ENCODE peak calls at places on chromosomes 4 and X, in ten cellular contexts. Y is K562, O is SK-N-SH, A is transverse colon, C is HepG2, W is suprapubic skin, X is GM23338, L is breast epithelium, D is stomach, U is sigmoid colon. G is an unnamed sample.

GRCh38 chr4:17414392-17414791 is 97.5 kb downstream of the QDPR start:
- DNase-seq in Y (no peak), O (no peak), A (no peak), C (no peak), W (no peak), X (no peak), L (no peak), D (no peak), U (no peak), G (peak; percentile 83)

GRCh38 chr4:118762753-118763477 is 73.0 kb downstream of the SEC24D start:
- DNase-seq in Y (no peak), O (no peak), A (no peak), C (no peak), W (no peak), X (no peak), L (no peak), D (no peak), U (no peak), G (no peak)

GRCh38 chr4:4590496-4590895 is 48.6 kb upstream of the STX18 start:
- DNase-seq in Y (no peak), O (no peak), A (no peak), C (no peak), W (no peak), X (no peak), L (no peak), D (no peak), U (no peak), G (no peak)

GRCh38 chr4:67436742-67437141 is 108.6 kb downstream of the CENPC start:
- DNase-seq in Y (no peak), O (no peak), A (no peak), C (no peak), W (no peak), X (no peak), L (no peak), D (no peak), U (no peak), G (no peak)

GRCh38 chr4:170374770-170375169 is 285.0 kb upstream of the AADAT start:
- DNase-seq in Y (peak; percentile 14), O (peak; percentile 24), A (peak; percentile 59), C (peak; percentile 39), W (no peak), X (peak; percentile 81), L (no peak), D (no peak), U (no peak), G (no peak)

GRCh38 chrX:112844250-112844649 is 3.6 kb upstream of the AMOT start:
- DNase-seq in Y (no peak), O (no peak), A (no peak), C (no peak), W (no peak), X (no peak), L (no peak), D (no peak), U (no peak), G (no peak)

GRCh38 chrX:150587585-150588503 is 19.4 kb downstream of the MTM1 start:
- DNase-seq in Y (peak; percentile 26), O (peak; percentile 33), A (no peak), C (no peak), W (no peak), X (no peak), L (no peak), D (no peak), U (no peak), G (no peak)

GRCh38 chrX:9765737-9766098 is at the start of gene GPR143:
- DNase-seq in Y (no peak), O (no peak), A (no peak), C (no peak), W (no peak), X (peak; percentile 54), L (no peak), D (no peak), U (no peak), G (no peak)

GRCh38 chr4:96097040-96097607 is 257.2 kb downstream of the PDHA2 start:
- DNase-seq in Y (no peak), O (no peak), A (no peak), C (no peak), W (no peak), X (peak; percentile 17), L (no peak), D (no peak), U (no peak), G (no peak)

GRCh38 chrX:66756717-66757116 is 117.8 kb upstream of the EDA2R start:
- DNase-seq in Y (no peak), O (no peak), A (no peak), C (no peak), W (no peak), X (no peak), L (no peak), D (no peak), U (no peak), G (no peak)

DNA sequence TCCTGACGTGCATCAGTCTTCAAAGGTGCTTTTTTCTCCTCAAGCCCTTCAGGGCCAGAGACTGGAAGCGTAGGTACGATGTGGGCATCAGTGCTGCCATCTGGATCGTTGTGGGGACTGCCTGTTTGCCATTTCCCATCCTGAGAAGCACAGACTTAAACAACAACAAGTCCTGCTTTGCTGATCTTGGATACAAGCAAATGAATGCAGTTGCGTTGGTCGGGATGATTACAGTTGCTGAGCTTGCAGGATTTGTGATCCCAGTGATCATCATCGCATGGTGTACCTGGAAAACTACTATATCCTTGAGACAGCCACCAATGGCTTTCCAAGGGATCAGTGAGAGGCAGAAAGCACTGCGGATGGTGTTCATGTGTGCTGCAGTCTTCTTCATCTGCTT is 15.7 kb downstream of the P2RY10 start:
- DNase-seq in Y (no peak), O (no peak), A (no peak), C (no peak), W (no peak), X (no peak), L (no peak), D (no peak), U (no peak), G (no peak)
- TF ChIP-seq POLR2AphosphoS5 in Y (no peak), O (no peak), A (no peak), C (no peak), W (no peak), X (no peak), L (no peak), D (no peak), U (no peak), G (no peak)

DNA sequence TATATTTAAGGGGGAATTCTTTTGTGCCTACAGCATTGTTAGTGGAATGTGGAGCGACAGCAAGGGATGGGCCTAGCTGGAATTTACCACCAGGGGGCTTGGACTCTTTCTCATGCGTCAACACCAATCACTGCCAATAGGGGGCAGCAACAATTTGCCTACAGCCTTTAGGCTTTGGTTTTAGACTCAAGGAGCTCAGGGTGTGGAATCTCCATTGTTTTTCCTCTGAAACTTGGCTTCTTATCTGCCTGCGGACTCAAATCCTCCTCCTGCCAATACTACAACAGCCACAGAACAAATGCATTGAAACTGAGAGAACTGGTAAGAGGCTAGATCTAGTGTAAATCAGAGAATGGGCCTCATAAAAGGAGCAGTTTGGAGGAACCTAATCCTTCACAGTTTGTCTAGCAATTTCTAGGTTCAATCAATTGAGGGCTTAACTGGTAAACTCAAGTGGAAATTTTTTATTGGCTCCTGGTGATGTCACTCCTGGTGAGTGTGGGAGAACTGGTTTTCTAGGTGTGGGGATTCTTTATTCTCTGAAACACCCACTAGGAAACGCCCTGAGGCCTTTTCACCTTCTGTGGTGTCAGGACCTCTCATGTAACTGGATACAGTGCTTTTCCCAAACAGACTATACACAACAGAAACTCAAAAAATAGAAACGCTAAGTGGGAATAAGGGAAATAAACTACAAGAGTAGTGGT is 27.9 kb upstream of the TMSB4X start:
- DNase-seq in Y (peak; percentile 70), O (peak; percentile 62), A (peak; percentile 86), C (peak; percentile 47), W (peak; percentile 79), X (peak; percentile 87), L (peak; percentile 53), D (peak; percentile 86), U (peak; percentile 83), G (peak; percentile 76)
- H3K4me1 ChIP-seq in Y (peaks cover 55% of the 10 kb centered on the region), O (peaks cover 33% of the 10 kb centered on the region), A (peaks cover 23% of the 10 kb centered on the region), C (peaks cover 49% of the 10 kb centered on the region), W (peaks cover 33% of the 10 kb centered on the region), X (peaks cover 5% of the 10 kb centered on the region), L (no peaks in the 10 kb centered on the region), D (peaks cover 33% of the 10 kb centered on the region), U (no peaks in the 10 kb centered on the region), G (peaks cover 17% of the 10 kb centered on the region)

DNA sequence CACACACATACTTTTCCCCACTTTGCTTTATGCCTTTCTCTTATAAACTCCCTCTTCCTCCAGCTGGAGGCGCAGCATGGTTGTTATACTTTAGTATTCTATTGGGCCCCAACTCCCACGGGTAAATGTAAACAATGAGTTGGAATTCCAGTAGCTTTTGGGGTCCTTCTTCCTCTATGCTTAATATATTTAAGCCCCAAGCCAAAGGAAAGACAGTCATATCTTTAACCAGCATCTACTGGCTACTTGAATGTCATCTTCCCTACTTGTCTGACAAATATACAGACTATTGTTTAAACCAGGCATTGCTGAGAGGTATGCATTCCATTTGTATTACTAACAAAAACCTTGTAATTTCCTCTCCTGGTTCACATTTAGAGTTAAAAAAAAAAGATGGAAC is 72.9 kb downstream of the WDR19 start:
- DNase-seq in Y (peak; percentile 15), O (no peak), A (no peak), C (peak; percentile 7), W (no peak), X (peak; percentile 50), L (no peak), D (no peak), U (no peak), G (no peak)
- TF ChIP-seq POLR2AphosphoS5 in Y (no peak), O (no peak), A (no peak), C (no peak), W (no peak), X (no peak), L (no peak), D (no peak), U (no peak), G (no peak)

GRCh38 chr4:83855044-83855443 is 319.1 kb downstream of the GPAT3 start:
- DNase-seq in Y (no peak), O (no peak), A (no peak), C (peak; percentile 70), W (no peak), X (no peak), L (peak; percentile 18), D (no peak), U (no peak), G (no peak)
- H3K4me1 ChIP-seq in Y (no peaks in the 10 kb centered on the region), O (peaks cover 35% of the 10 kb centered on the region), A (no peaks in the 10 kb centered on the region), C (peaks cover 40% of the 10 kb centered on the region), W (no peaks in the 10 kb centered on the region), X (peaks cover 68% of the 10 kb centered on the region), L (no peaks in the 10 kb centered on the region), D (no peaks in the 10 kb centered on the region), U (no peaks in the 10 kb centered on the region), G (no peaks in the 10 kb centered on the region)

DNA sequence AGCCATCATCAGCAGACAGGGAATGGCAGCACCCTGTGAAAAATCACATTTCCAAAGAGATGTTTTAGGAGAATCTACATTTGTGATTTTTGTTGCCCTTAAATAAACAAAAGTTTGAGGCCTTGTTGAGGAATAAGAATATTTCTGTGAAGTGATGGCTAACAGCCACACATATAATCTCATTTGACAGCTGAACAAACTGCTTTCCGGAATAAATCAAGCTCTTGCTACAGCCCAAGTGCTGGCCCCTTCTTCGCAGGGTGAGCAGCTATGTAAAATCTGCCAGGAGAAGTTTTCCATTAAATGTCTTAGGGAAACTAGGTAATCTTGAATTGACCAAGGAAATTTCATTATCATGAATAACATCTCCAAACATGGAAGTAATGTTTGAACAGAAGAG is 106.4 kb upstream of the GPM6B start:
- DNase-seq in Y (no peak), O (no peak), A (no peak), C (no peak), W (no peak), X (no peak), L (no peak), D (no peak), U (no peak), G (no peak)
- TF ChIP-seq POLR2AphosphoS5 in Y (no peak), O (no peak), A (no peak), C (no peak), W (no peak), X (no peak), L (no peak), D (no peak), U (no peak), G (no peak)